ENCODE peak calls at places on chromosomes 12 and 14, in ten cellular contexts. One of them, this sample, is unnamed.

GRCh38 chr14:53338192-53338591 is 185.1 kb upstream of the DDHD1 start:
- DNase-seq in AML-193: no peak
- DNase-seq in GM13977: no peak
- DNase-seq in AG09309: no peak
- DNase-seq in COR-L47: no peak
- DNase-seq in Kasumi-1: no peak
- DNase-seq in fibroblast of lung: peak; percentile 77
- DNase-seq in left cardiac atrium: no peak
- DNase-seq in hippocampal formation: no peak
- DNase-seq in astrocyte: peak; percentile 67
- DNase-seq in this sample: no peak

GRCh38 chr14:105857816-105858675 is 331.7 kb downstream of the TMEM121 start:
- DNase-seq in astrocyte: no peak
- DNase-seq in AML-193: no peak
- DNase-seq in GM13977: no peak
- DNase-seq in fibroblast of lung: no peak
- DNase-seq in left cardiac atrium: peak; percentile 16
- DNase-seq in AG09309: no peak
- DNase-seq in Kasumi-1: no peak
- DNase-seq in COR-L47: no peak
- DNase-seq in hippocampal formation: no peak
- DNase-seq in this sample: no peak

GRCh38 chr12:50985322-50985721 is 33.0 kb downstream of the HIGD1C start:
- DNase-seq in AG09309: peak; percentile 53
- DNase-seq in COR-L47: no peak
- DNase-seq in Kasumi-1: no peak
- DNase-seq in left cardiac atrium: no peak
- DNase-seq in GM13977: no peak
- DNase-seq in fibroblast of lung: peak; percentile 76
- DNase-seq in AML-193: no peak
- DNase-seq in astrocyte: peak; percentile 70
- DNase-seq in hippocampal formation: no peak
- DNase-seq in this sample: no peak

GRCh38 chr14:76201162-76201561 is 49.4 kb downstream of the GPATCH2L start:
- DNase-seq in GM13977: no peak
- DNase-seq in left cardiac atrium: no peak
- DNase-seq in COR-L47: no peak
- DNase-seq in fibroblast of lung: peak; percentile 83
- DNase-seq in AML-193: no peak
- DNase-seq in Kasumi-1: no peak
- DNase-seq in hippocampal formation: no peak
- DNase-seq in AG09309: peak; percentile 38
- DNase-seq in astrocyte: peak; percentile 82
- DNase-seq in this sample: no peak

GRCh38 chr12:123714302-123714627 is 2.1 kb downstream of the ATP6V0A2 start:
- DNase-seq in left cardiac atrium: no peak
- DNase-seq in AG09309: no peak
- DNase-seq in astrocyte: no peak
- DNase-seq in hippocampal formation: no peak
- DNase-seq in AML-193: no peak
- DNase-seq in Kasumi-1: no peak
- DNase-seq in GM13977: peak; percentile 55
- DNase-seq in fibroblast of lung: no peak
- DNase-seq in COR-L47: no peak
- DNase-seq in this sample: no peak

GRCh38 chr14:65186951-65187350 is 84.6 kb upstream of the MAX start:
- DNase-seq in astrocyte: no peak
- DNase-seq in Kasumi-1: no peak
- DNase-seq in fibroblast of lung: no peak
- DNase-seq in COR-L47: no peak
- DNase-seq in GM13977: no peak
- DNase-seq in hippocampal formation: no peak
- DNase-seq in AML-193: no peak
- DNase-seq in AG09309: no peak
- DNase-seq in left cardiac atrium: no peak
- DNase-seq in this sample: no peak

GRCh38 chr14:97177016-97177415 is 379.8 kb downstream of the VRK1 start:
- DNase-seq in left cardiac atrium: no peak
- DNase-seq in COR-L47: peak; percentile 40
- DNase-seq in Kasumi-1: peak; percentile 18
- DNase-seq in AML-193: no peak
- DNase-seq in hippocampal formation: no peak
- DNase-seq in AG09309: no peak
- DNase-seq in GM13977: no peak
- DNase-seq in fibroblast of lung: peak; percentile 12
- DNase-seq in astrocyte: no peak
- DNase-seq in this sample: no peak

GRCh38 chr12:26691234-26691970 is 141.6 kb downstream of the ITPR2 start:
- DNase-seq in AG09309: peak; percentile 84
- DNase-seq in AML-193: no peak
- DNase-seq in astrocyte: peak; percentile 98
- DNase-seq in left cardiac atrium: no peak
- DNase-seq in Kasumi-1: no peak
- DNase-seq in COR-L47: no peak
- DNase-seq in fibroblast of lung: peak; percentile 99
- DNase-seq in GM13977: no peak
- DNase-seq in hippocampal formation: peak; percentile 2
- DNase-seq in this sample: peak; percentile 92

GRCh38 chr14:21088687-21089086 is 9.8 kb downstream of the ZNF219 start:
- DNase-seq in AML-193: no peak
- DNase-seq in Kasumi-1: no peak
- DNase-seq in hippocampal formation: no peak
- DNase-seq in astrocyte: no peak
- DNase-seq in fibroblast of lung: no peak
- DNase-seq in AG09309: no peak
- DNase-seq in COR-L47: no peak
- DNase-seq in GM13977: no peak
- DNase-seq in left cardiac atrium: no peak
- DNase-seq in this sample: no peak